ENCODE peak calls at places on chromosome 11, in six cellular contexts. U is uterus, F is OCI-LY7, Q is NCI-H1105, T is neuronal stem cell, W is EL. S is an unnamed sample.

GRCh38 chr11:45098929-45099328 is 47.5 kb upstream of the PRDM11 start:
- DNase-seq in U (no peak), F (no peak), Q (no peak), W (no peak), T (no peak), S (no peak)

GRCh38 chr11:105156720-105157119 is 17.2 kb upstream of the CARD18 start:
- DNase-seq in W (no peak), Q (no peak), T (no peak), F (no peak), U (no peak), S (no peak)

GRCh38 chr11:66072518-66072917 is 2.4 kb downstream of the PACS1 start:
- DNase-seq in W (no peak), F (no peak), Q (no peak), U (no peak), T (no peak), S (no peak)

GRCh38 chr11:14644396-14645246 is 1.0 kb downstream of the PDE3B start:
- DNase-seq in Q (peak), U (no peak), W (peak), T (peak), F (no peak), S (no peak)

GRCh38 chr11:113465786-113466185 is 9.4 kb downstream of the DRD2 start:
- DNase-seq in U (no peak), F (no peak), T (no peak), Q (no peak), W (no peak), S (no peak)

GRCh38 chr11:14645247-14645912 is 1.8 kb downstream of the PDE3B start:
- DNase-seq in W (peak), U (no peak), T (no peak), Q (no peak), F (no peak), S (no peak)

GRCh38 chr11:35282226-35282882 is 137.0 kb downstream of the SLC1A2 start:
- DNase-seq in F (no peak), U (no peak), T (no peak), Q (no peak), W (peak), S (no peak)

GRCh38 chr11:128271401-128271800 is 316.0 kb downstream of the ETS1 start:
- DNase-seq in T (no peak), F (no peak), U (no peak), Q (no peak), W (no peak), S (peak)

GRCh38 chr11:72724851-72725730 is 27.1 kb downstream of the ARAP1 start:
- DNase-seq in W (peak), F (peak), U (peak), Q (peak), T (peak), S (peak)

S was measured in germinal center.